ENCODE peak calls at places on chromosomes 4 and X, in ten cellular contexts. C is PC-3; X is brain microvascular endothelial cell; F is omental fat pad; K is GM13977; W is fibroblast of mammary gland; T is uterus; R is endothelial cell; J is foreskin fibroblast; D is CD8-positive, alpha-beta T cell. A is an unnamed sample.

GRCh38 chr4:110778526-110778925 is 155.6 kb upstream of the PITX2 start:
- DNase-seq in C (no peak), X (no peak), F (no peak), K (no peak), W (peak), T (no peak), R (no peak), J (peak), D (no peak), A (no peak)

GRCh38 chr4:17320046-17320445 is 191.8 kb downstream of the QDPR start:
- DNase-seq in C (no peak), X (no peak), F (no peak), K (no peak), W (no peak), T (no peak), R (no peak), J (no peak), D (no peak), A (no peak)

GRCh38 chrX:67004451-67004850 is 365.6 kb upstream of the EDA2R start:
- DNase-seq in C (no peak), X (no peak), F (no peak), K (no peak), W (no peak), T (no peak), R (no peak), J (no peak), D (no peak), A (no peak)

GRCh38 chr4:36004231-36004851 is 240.0 kb downstream of the ARAP2 start:
- DNase-seq in C (peak), X (no peak), F (no peak), K (no peak), W (no peak), T (no peak), R (no peak), J (no peak), D (no peak), A (no peak)

GRCh38 chr4:15327311-15328298 is 100.2 kb upstream of the C1QTNF7 start:
- DNase-seq in C (no peak), X (peak), F (no peak), K (no peak), W (peak), T (no peak), R (no peak), J (peak), D (no peak), A (no peak)

GRCh38 chr4:105042451-105042850 is 104.2 kb upstream of the TET2 start:
- DNase-seq in C (no peak), X (no peak), F (no peak), K (no peak), W (no peak), T (no peak), R (no peak), J (no peak), D (no peak), A (no peak)

GRCh38 chr4:78560296-78560963 is 8.9 kb downstream of the ANXA3 start:
- DNase-seq in C (peak), X (peak), F (no peak), K (no peak), W (peak), T (no peak), R (no peak), J (peak), D (no peak), A (no peak)

GRCh38 chr4:188822698-188823097 is 683.5 kb downstream of the TRIML1 start:
- DNase-seq in C (peak), X (no peak), F (no peak), K (no peak), W (no peak), T (no peak), R (no peak), J (peak), D (no peak), A (no peak)

GRCh38 chr4:57211131-57211530 is 100.9 kb upstream of the IGFBP7 start:
- DNase-seq in C (no peak), X (no peak), F (no peak), K (no peak), W (no peak), T (no peak), R (no peak), J (no peak), D (no peak), A (no peak)
- TF ChIP-seq CTCF in C (peak), X (no peak), F (no peak), K (no peak), W (no peak), T (no peak), R (no peak), J (no peak), D (no peak), A (no peak)

DNA sequence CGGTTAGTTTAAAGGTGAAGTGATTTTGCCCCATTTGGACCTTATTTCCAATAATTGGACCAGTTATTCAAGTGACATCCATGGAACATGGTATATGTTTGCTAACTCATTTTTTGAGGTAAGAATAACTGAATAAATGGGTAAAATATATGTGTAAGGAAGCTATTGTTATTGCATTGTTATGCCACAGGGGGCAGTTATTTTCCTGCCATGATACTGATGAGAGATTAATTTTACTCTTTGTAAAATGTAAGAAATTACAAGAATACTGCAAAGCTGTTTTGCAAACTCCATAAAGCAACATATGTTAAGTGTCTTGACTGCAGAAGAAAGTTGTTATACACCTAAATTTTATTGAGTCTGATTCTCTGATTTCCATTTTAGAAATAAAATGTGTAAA is 114.0 kb downstream of the IL1RAPL1 start:
- DNase-seq in C (no peak), X (no peak), F (no peak), K (no peak), W (no peak), T (no peak), R (no peak), J (peak), D (no peak), A (no peak)
- TF ChIP-seq CTCF in C (peak), X (no peak), F (no peak), K (peak), W (peak), T (no peak), R (peak), J (no peak), D (no peak), A (no peak)

DNA sequence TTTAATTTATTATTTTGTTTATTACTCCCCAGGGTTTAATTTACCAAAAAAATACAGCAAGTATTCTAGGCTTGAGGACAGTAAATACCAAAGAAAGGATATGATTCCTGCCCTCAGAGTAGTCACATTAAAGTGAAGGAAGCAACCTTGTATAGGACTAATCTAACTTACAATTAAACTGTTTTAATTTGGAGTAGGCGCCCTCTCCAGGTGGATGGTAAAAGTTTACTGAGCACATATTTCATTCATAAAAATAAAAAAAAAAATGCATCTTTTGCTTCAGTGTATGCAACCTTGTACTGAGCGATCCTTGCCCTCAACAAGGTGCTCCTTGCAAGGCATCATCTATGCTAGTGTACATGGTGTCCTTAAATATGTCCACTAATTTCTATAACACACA is 72.0 kb upstream of the MAGEB16 start:
- DNase-seq in C (peak), X (peak), F (no peak), K (no peak), W (peak), T (no peak), R (no peak), J (no peak), D (no peak), A (peak)
- TF ChIP-seq CTCF in C (peak), X (peak), F (no peak), K (no peak), W (peak), T (no peak), R (no peak), J (no peak), D (no peak), A (no peak)

GRCh38 chrX:13064599-13065143 is 20.3 kb upstream of the FAM9C start:
- DNase-seq in C (no peak), X (peak), F (no peak), K (no peak), W (peak), T (no peak), R (no peak), J (peak), D (no peak), A (peak)
- TF ChIP-seq CTCF in C (no peak), X (no peak), F (no peak), K (no peak), W (no peak), T (no peak), R (no peak), J (no peak), D (no peak), A (no peak)

GRCh38 chr4:53654300-53654758 is 63.0 kb upstream of the LNX1 start:
- DNase-seq in C (peak), X (no peak), F (no peak), K (peak), W (peak), T (peak), R (no peak), J (peak), D (no peak), A (no peak)

GRCh38 chr4:53651142-53651720 is 59.9 kb upstream of the LNX1 start:
- DNase-seq in C (no peak), X (no peak), F (no peak), K (no peak), W (no peak), T (no peak), R (no peak), J (no peak), D (no peak), A (no peak)

GRCh38 chr4:53649357-53649756 is 58.1 kb upstream of the LNX1 start:
- DNase-seq in C (no peak), X (no peak), F (no peak), K (no peak), W (no peak), T (no peak), R (no peak), J (no peak), D (no peak), A (no peak)

GRCh38 chr4:53656421-53656981 is 65.2 kb upstream of the LNX1 start:
- DNase-seq in C (peak), X (no peak), F (no peak), K (no peak), W (peak), T (peak), R (no peak), J (peak), D (no peak), A (peak)

GRCh38 chr4:53653484-53654053 is 62.3 kb upstream of the LNX1 start:
- DNase-seq in C (no peak), X (peak), F (no peak), K (peak), W (peak), T (no peak), R (no peak), J (peak), D (no peak), A (peak)
- TF ChIP-seq CTCF in C (peak), X (peak), F (no peak), K (no peak), W (no peak), T (no peak), R (no peak), J (no peak), D (no peak), A (no peak)

GRCh38 chr4:159292137-159292896 is 189.4 kb downstream of the RAPGEF2 start:
- DNase-seq in C (peak), X (no peak), F (no peak), K (no peak), W (no peak), T (no peak), R (no peak), J (no peak), D (no peak), A (no peak)
- TF ChIP-seq CTCF in C (no peak), X (peak), F (no peak), K (no peak), W (no peak), T (no peak), R (no peak), J (no peak), D (no peak), A (no peak)

GRCh38 chr4:4961936-4962335 is 57.3 kb downstream of the CYTL1 start:
- DNase-seq in C (no peak), X (no peak), F (no peak), K (no peak), W (no peak), T (no peak), R (no peak), J (no peak), D (no peak), A (no peak)

GRCh38 chr4:4962928-4963327 is 56.3 kb downstream of the CYTL1 start:
- DNase-seq in C (no peak), X (no peak), F (no peak), K (no peak), W (no peak), T (no peak), R (no peak), J (no peak), D (no peak), A (no peak)

GRCh38 chr4:4960574-4960973 is 58.7 kb downstream of the CYTL1 start:
- DNase-seq in C (no peak), X (no peak), F (no peak), K (no peak), W (no peak), T (no peak), R (no peak), J (no peak), D (no peak), A (no peak)
- TF ChIP-seq CTCF in C (no peak), X (no peak), F (no peak), K (no peak), W (no peak), T (no peak), R (no peak), J (no peak), D (no peak), A (no peak)

GRCh38 chr4:89837385-89837995 is 529 bp upstream of the SNCA start:
- DNase-seq in C (no peak), X (peak), F (no peak), K (peak), W (peak), T (no peak), R (peak), J (peak), D (no peak), A (peak)
- TF ChIP-seq CTCF in C (no peak), X (peak), F (no peak), K (no peak), W (no peak), T (no peak), R (no peak), J (no peak), D (no peak), A (no peak)

GRCh38 chr4:118682928-118683327 is 2.3 kb upstream of the METTL14 start:
- DNase-seq in C (peak), X (no peak), F (no peak), K (no peak), W (peak), T (no peak), R (no peak), J (peak), D (no peak), A (no peak)
- TF ChIP-seq CTCF in C (peak), X (peak), F (no peak), K (peak), W (peak), T (no peak), R (peak), J (peak), D (peak), A (no peak)

DNA sequence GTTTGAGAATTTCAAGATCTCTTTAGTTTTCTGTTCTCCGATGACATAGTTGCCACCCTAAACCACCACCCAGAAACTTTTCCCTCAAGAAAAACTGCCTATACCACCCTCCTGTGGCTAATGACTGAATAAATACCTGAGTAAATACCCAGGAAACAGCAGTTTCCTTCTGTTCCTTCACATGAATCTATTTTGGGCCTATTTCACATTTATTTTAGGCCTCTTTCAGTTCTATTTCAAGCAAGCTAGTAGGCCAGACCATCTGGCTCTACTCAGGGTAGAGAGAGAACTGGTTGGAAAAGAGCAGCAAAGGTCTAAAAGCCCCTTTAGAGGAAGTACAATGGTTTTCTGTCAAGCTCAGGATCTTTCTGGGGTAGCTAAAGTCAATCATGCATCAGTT is 23.4 kb downstream of the ARHGEF9 start:
- DNase-seq in C (no peak), X (no peak), F (no peak), K (no peak), W (no peak), T (no peak), R (no peak), J (no peak), D (no peak), A (no peak)
- TF ChIP-seq CTCF in C (peak), X (peak), F (no peak), K (peak), W (no peak), T (no peak), R (no peak), J (no peak), D (peak), A (no peak)